ENCODE peak calls at places on chromosomes 12 and 14, in four cellular contexts. W is heart left ventricle, X is transverse colon, U is HCT116. J is an unnamed sample.

GRCh38 chr14:87334997-87335675 is 657.8 kb downstream of the GALC start:
- DNase-seq in W (no peak), X (no peak), U (no peak), J (no peak)

GRCh38 chr14:54370323-54371125 is 26.3 kb upstream of the CDKN3 start:
- DNase-seq in W (no peak), X (no peak), U (no peak), J (no peak)

GRCh38 chr14:26281280-26281998 is 316.4 kb downstream of the NOVA1 start:
- DNase-seq in W (no peak), X (no peak), U (no peak), J (no peak)

GRCh38 chr12:116123511-116124258 is 153.8 kb downstream of the MED13L start:
- DNase-seq in W (peak), X (peak), U (no peak), J (no peak)

GRCh38 chr12:75868501-75868900 is 163.1 kb downstream of the PHLDA1 start:
- DNase-seq in W (peak), X (no peak), U (no peak), J (no peak)

GRCh38 chr12:72602616-72603015 is 330.4 kb downstream of the TRHDE start:
- DNase-seq in W (no peak), X (no peak), U (no peak), J (no peak)

GRCh38 chr14:92936085-92936484 is 13.1 kb downstream of the CHGA start:
- DNase-seq in W (no peak), X (no peak), U (no peak), J (no peak)

GRCh38 chr12:8493084-8493483 is 20.2 kb upstream of the CLEC4D start:
- DNase-seq in W (no peak), X (no peak), U (no peak), J (peak)

GRCh38 chr12:77754086-77754485 is 76.6 kb upstream of the NAV3 start:
- DNase-seq in W (no peak), X (no peak), U (no peak), J (no peak)

GRCh38 chr12:112546339-112546738 is 127.6 kb downstream of the PTPN11 start:
- DNase-seq in W (no peak), X (no peak), U (no peak), J (no peak)

GRCh38 chr14:73269729-73270651 is 32.7 kb downstream of the PAPLN start:
- DNase-seq in W (peak), X (peak), U (no peak), J (no peak)

GRCh38 chr12:56488041-56488955 is at the start of gene GLS2:
- DNase-seq in W (peak), X (peak), U (no peak), J (peak)

GRCh38 chr12:58529897-58530296 is 390.4 kb downstream of the LRIG3 start:
- DNase-seq in W (no peak), X (no peak), U (no peak), J (no peak)

GRCh38 chr14:66920196-66920595 is 269.0 kb upstream of the GARIN2 start:
- DNase-seq in W (no peak), X (no peak), U (no peak), J (no peak)

GRCh38 chr14:54567634-54568561 is 970 bp downstream of the SAMD4A start:
- DNase-seq in W (peak), X (peak), U (no peak), J (peak)

GRCh38 chr12:75784591-75784990 is 247.0 kb downstream of the PHLDA1 start:
- DNase-seq in W (peak), X (peak), U (no peak), J (no peak)

GRCh38 chr14:50407089-50407813 is 10.6 kb upstream of the CDKL1 start:
- DNase-seq in W (no peak), X (no peak), U (no peak), J (no peak)

GRCh38 chr14:47186491-47186890 is 488.9 kb downstream of the MDGA2 start:
- DNase-seq in W (no peak), X (no peak), U (no peak), J (no peak)

GRCh38 chr12:42023733-42024494 is 120.8 kb downstream of the GXYLT1 start:
- DNase-seq in W (peak), X (peak), U (peak), J (peak)

GRCh38 chr12:8681129-8681902 is 16.5 kb upstream of the RIMKLB start:
- DNase-seq in W (peak), X (no peak), U (no peak), J (no peak)

GRCh38 chr12:79559591-79559990 is 131.2 kb downstream of the PAWR start:
- DNase-seq in W (no peak), X (no peak), U (no peak), J (no peak)

GRCh38 chr14:32932921-32933622 is 5.6 kb upstream of the NPAS3 start:
- DNase-seq in W (no peak), X (no peak), U (no peak), J (no peak)

GRCh38 chr12:3420693-3421092 is 70.3 kb upstream of the PRMT8 start:
- DNase-seq in W (no peak), X (no peak), U (no peak), J (no peak)

GRCh38 chr12:105986779-105987686 is 151.7 kb downstream of the NUAK1 start:
- DNase-seq in W (no peak), X (no peak), U (no peak), J (no peak)

GRCh38 chr14:103625361-103626095 is 3.5 kb upstream of the KLC1 start:
- DNase-seq in W (no peak), X (peak), U (no peak), J (no peak)

GRCh38 chr14:24259282-24260025 is 3.5 kb downstream of the TGM1 start:
- DNase-seq in W (no peak), X (no peak), U (no peak), J (no peak)

GRCh38 chr14:23569443-23570151 is 2.0 kb upstream of the AP1G2 start:
- DNase-seq in W (no peak), X (no peak), U (peak), J (no peak)

GRCh38 chr14:76924363-76925151 is 98.3 kb downstream of the LRRC74A start:
- DNase-seq in W (no peak), X (no peak), U (no peak), J (no peak)

GRCh38 chr12:65510584-65511050 is 232.1 kb downstream of the MSRB3 start:
- DNase-seq in W (peak), X (peak), U (peak), J (peak)

GRCh38 chr12:62808166-62808879 is 126.6 kb downstream of the PPM1H start:
- DNase-seq in W (no peak), X (no peak), U (no peak), J (no peak)

GRCh38 chr14:81890020-81890419 is 356.4 kb upstream of the SEL1L start:
- DNase-seq in W (no peak), X (no peak), U (no peak), J (no peak)

GRCh38 chr14:76729953-76730505 is 31.2 kb upstream of the VASH1 start:
- DNase-seq in W (no peak), X (no peak), U (no peak), J (no peak)

GRCh38 chr14:24837280-24838046 is 203.5 kb upstream of the GZMB start:
- DNase-seq in W (no peak), X (no peak), U (no peak), J (no peak)

DNA sequence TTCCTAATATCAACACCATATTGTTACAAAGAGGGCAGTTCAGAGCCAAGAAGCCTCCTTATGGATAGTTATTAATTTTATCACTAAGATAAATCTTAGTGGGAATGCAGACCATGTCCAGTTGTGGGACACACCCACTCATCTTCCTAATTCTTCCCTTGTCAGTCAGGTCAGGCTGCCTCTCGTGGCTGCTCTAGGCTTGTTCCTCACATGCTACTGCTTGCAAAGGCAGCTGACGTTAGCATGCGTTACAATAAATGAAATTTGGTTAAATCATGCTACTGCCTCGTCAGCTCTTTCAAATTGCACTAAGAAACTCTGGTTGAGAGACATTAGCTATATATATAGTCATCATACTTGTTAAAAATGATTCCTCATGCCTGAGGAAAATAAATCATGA is 108.4 kb downstream of the CAND1 start:
- DNase-seq in W (no peak), X (no peak), U (no peak), J (no peak)
- TF ChIP-seq CTCF in W (no peak), X (no peak), U (no peak), J (no peak)

DNA sequence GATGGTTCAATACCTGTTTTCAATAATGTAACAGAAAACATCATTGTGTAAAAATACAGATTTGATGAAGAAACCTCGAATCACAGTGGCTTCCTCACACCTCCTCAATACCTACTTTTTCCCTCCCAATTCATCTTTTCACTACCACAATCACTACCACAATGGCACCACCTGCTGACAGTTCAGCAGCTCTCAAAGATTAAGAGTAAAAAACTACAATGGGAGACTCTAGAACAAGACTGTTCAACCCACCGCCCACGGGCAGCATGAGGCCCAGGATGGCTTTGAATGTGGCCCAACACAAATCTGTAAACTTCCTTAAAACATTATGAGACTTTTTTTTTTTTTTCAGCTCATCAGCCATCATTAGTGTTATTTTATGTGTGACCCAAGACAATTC is 15.2 kb downstream of the MED6 start:
- DNase-seq in W (no peak), X (no peak), U (no peak), J (no peak)
- H3K27ac ChIP-seq in W (no peak), X (no peak), U (no peak), J (no peak)

GRCh38 chr14:75005357-75005756 is 2.6 kb downstream of the EIF2B2 start:
- DNase-seq in W (no peak), X (no peak), U (no peak), J (no peak)

GRCh38 chr14:75001261-75001660 is 1.5 kb upstream of the EIF2B2 start:
- DNase-seq in W (no peak), X (no peak), U (no peak), J (no peak)

GRCh38 chr14:75003250-75004027 is 718 bp downstream of the EIF2B2 start:
- DNase-seq in W (no peak), X (peak), U (no peak), J (no peak)

GRCh38 chr14:75001899-75002298 is 822 bp upstream of the EIF2B2 start:
- DNase-seq in W (no peak), X (no peak), U (no peak), J (no peak)

DNA sequence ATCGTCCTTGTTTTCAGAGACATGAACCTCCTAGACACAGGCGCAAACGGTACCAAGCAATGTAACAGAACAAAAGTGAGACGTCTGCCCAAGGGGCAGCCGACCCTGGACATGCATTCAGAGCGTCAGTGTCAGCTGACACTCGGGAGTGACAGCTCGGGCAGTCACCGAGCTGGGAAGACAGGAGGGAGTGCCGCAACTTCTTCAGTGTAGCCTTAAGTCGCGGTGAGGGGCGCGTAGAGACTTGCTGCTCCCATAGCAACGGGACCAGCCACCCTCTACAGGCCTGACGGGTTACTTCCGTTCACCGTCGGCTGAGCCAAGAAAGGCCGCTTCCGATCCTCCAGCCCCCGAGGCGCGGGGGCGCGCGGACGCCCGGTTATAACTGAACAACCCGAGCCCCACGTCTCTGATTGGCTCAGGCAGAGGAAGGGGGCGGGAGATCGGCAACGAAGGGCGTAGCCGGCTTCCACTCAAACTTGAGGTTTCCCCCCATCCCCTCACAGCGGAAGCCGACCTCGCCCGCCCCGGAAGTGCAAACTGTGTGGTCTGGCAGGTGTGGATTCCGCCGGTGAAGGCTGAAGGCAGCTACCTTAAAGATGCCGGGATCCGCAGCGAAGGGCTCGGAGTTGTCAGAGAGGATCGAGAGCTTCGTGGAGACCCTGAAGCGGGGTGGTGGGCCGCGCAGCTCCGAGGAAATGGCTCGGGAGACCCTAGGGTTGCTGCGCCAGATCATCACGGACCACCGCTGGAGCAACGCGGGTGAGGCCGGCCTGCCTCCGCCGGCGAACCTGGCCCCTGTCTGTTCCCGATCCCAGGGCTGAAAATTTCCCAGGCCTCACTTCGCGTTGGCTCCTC is at the start of gene EIF2B2:
- DNase-seq in W (peak), X (peak), U (peak), J (peak)
- TF ChIP-seq POLR2A in W (peak), X (peak), U (peak), J (peak)

GRCh38 chr14:57293851-57294837 is 25.4 kb downstream of the AP5M1 start:
- DNase-seq in W (no peak), X (no peak), U (no peak), J (no peak)
- TF ChIP-seq CTCF in W (peak), X (peak), U (no peak), J (no peak)

GRCh38 chr12:25382311-25383106 is 131.8 kb upstream of the KRAS start:
- DNase-seq in W (no peak), X (peak), U (no peak), J (no peak)

GRCh38 chr12:25387136-25388050 is 136.7 kb upstream of the KRAS start:
- DNase-seq in W (peak), X (peak), U (peak), J (peak)

GRCh38 chr12:25384954-25385216 is 134.2 kb upstream of the KRAS start:
- DNase-seq in W (no peak), X (no peak), U (no peak), J (no peak)

GRCh38 chr12:25386823-25387134 is 136.1 kb upstream of the KRAS start:
- DNase-seq in W (peak), X (peak), U (no peak), J (no peak)

GRCh38 chr12:25384038-25384953 is 133.6 kb upstream of the KRAS start:
- DNase-seq in W (no peak), X (peak), U (no peak), J (no peak)
- H3K27ac ChIP-seq in W (peak), X (peak), U (no peak), J (peak)

GRCh38 chr12:7116196-7116595 is 7.2 kb upstream of the C1RL start:
- DNase-seq in W (no peak), X (no peak), U (no peak), J (no peak)
- TF ChIP-seq POLR2A in W (no peak), X (no peak), U (no peak), J (no peak)

GRCh38 chr12:125643055-125643454 is 577.8 kb downstream of the AACS start:
- DNase-seq in W (no peak), X (no peak), U (no peak), J (no peak)
- TF ChIP-seq CTCF in W (no peak), X (no peak), U (no peak), J (no peak)

GRCh38 chr14:68627050-68627867 is 165.6 kb downstream of the ZFP36L1 start:
- DNase-seq in W (no peak), X (no peak), U (no peak), J (no peak)

GRCh38 chr14:68630081-68630571 is 162.7 kb downstream of the ZFP36L1 start:
- DNase-seq in W (no peak), X (no peak), U (no peak), J (no peak)

GRCh38 chr14:68628605-68629310 is 164.1 kb downstream of the ZFP36L1 start:
- DNase-seq in W (no peak), X (peak), U (no peak), J (no peak)

GRCh38 chr14:68626386-68626785 is 166.5 kb downstream of the ZFP36L1 start:
- DNase-seq in W (peak), X (no peak), U (no peak), J (no peak)

DNA sequence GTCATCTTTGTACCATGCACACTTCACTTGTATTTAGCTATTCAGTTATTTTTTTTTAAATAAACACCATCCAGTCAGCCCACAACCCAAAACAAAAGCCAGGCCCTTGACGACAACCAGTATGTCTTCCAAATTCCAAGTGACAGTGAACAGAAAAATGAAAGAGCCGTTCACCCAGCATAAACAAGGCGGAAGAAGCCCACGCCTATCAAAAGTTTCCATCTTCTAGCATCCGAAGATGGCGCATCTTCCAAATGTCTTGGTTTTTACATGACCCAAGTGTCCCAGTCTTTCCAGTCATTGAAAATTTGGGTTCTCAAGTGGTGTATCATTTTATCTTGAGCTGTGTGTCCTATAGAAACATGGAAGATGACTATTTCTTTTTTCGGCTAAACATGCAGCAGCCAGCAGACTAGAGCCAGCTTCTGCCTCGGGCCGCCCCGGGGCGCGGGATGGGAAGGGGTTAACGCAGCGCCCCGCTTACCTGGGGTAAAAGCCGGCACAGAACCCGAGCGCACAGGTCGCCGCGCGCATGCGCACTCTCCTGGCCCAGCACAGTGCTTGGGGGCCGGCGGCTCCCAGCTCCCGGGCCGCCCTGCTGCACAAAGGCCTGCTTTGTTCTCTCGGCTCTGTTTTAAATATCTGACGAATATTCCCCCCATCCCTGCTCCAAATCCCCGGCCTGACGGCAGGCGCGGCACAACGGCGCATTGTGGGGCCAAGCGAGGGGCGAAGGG is 164.8 kb downstream of the ZFP36L1 start:
- DNase-seq in W (no peak), X (peak), U (peak), J (no peak)
- H3K27ac ChIP-seq in W (peak), X (peak), U (peak), J (peak)

DNA sequence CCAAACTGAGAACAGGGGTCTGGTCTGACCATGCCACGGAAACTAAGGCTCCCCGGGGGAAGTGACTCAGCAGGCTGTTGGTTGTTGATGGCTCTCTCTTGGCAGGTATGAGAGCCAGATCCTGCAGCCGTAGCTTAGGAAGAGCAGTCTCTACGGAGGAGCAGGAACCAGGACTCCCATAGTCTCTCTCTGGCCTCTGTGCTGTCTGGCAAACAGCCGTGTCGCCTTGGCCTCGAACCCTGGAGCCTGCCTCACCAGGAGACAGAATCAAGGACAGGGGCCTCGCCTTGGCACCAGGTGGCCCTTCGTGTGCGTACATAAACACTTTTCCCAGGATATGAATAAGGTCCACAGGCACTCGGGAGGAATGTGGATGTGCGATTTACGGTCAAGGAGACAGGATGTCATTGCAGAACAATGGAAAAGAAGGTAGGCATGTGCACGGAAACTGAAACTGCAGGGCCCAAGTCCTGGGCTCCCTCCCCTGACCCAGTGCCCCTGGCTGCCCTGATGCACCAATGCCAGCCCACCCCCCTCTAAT is 7.9 kb downstream of the VWF start:
- DNase-seq in W (peak), X (no peak), U (no peak), J (no peak)
- TF ChIP-seq POLR2A in W (no peak), X (no peak), U (no peak), J (no peak)

DNA sequence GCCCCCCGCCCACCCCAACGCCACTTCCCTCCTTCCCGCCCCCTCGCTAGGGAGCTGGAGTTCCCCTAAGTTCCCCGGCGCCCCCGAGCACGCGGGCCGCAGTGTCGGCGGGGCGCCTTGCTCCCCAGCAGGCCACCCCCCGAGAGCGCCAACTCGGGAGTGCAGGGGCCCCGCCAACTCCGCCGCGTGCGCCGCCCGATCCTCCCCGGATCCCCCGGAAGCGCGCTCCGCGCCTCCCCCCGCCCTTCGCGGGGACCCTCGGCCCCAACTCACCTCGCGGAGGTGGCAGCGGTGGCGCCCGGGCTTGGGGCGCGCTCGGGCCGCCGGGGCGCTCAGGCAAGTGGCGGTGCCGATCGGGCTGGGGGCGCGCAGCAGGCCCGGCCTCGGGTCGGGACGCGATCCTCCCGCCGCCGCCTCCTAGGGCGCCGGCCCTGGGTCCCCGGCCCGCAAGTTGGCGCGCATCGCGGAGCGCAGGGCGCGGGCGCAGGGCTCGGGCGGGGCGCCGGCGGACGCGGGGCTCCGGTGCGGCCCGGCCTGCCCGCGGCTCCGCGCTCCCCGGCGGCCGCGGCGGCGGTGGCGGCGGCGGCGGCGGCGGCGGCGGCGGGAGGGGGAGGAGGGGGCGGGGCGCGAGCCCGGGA is at the start of gene NCOR2:
- DNase-seq in W (no peak), X (no peak), U (no peak), J (no peak)
- TF ChIP-seq CTCF in W (no peak), X (no peak), U (no peak), J (no peak)

J was measured in tibial nerve.